ENCODE peak calls at places on chromosomes 13 and 19, in ten cellular contexts. E is WTC11, X is NB4, R is SK-N-SH, M is A549, F is K562, D is H1, I is HCT116, C is GM12878, Z is HepG2. J is an unnamed sample.

GRCh38 chr19:1076951-1077350 is 10.0 kb downstream of the ARHGAP45 start:
- DNase-seq in E (no peak), X (peak), R (no peak), M (no peak), F (no peak), D (no peak), I (no peak), C (peak), Z (no peak), J (no peak)

GRCh38 chr19:35507561-35507960 is 5.9 kb downstream of the DMKN start:
- DNase-seq in E (no peak), X (no peak), R (no peak), M (no peak), F (no peak), D (no peak), I (no peak), C (no peak), Z (no peak), J (no peak)

GRCh38 chr19:38898788-38899446 is 501 bp downstream of the SIRT2 start:
- DNase-seq in E (no peak), X (no peak), R (no peak), M (peak), F (no peak), D (no peak), I (no peak), C (no peak), Z (no peak), J (no peak)

GRCh38 chr13:44605275-44605674 is 29.1 kb upstream of the TSC22D1 start:
- DNase-seq in E (no peak), X (no peak), R (no peak), M (no peak), F (no peak), D (no peak), I (no peak), C (no peak), Z (no peak), J (no peak)

GRCh38 chr13:53112522-53112921 is 83.9 kb downstream of the OLFM4 start:
- DNase-seq in E (no peak), X (no peak), R (no peak), M (no peak), F (no peak), D (no peak), I (no peak), C (no peak), Z (no peak), J (no peak)

GRCh38 chr19:42121666-42122069 is 10.6 kb downstream of the POU2F2 start:
- DNase-seq in E (peak), X (peak), R (no peak), M (peak), F (no peak), D (no peak), I (no peak), C (peak), Z (no peak), J (peak)

GRCh38 chr13:41150058-41150457 is 17.5 kb upstream of the KBTBD6 start:
- DNase-seq in E (no peak), X (no peak), R (no peak), M (no peak), F (no peak), D (no peak), I (no peak), C (no peak), Z (no peak), J (no peak)

GRCh38 chr13:43132228-43132627 is 108.8 kb downstream of the DNAJC15 start:
- DNase-seq in E (peak), X (peak), R (no peak), M (peak), F (peak), D (peak), I (peak), C (no peak), Z (peak), J (peak)

GRCh38 chr13:107124129-107124718 is 556.3 kb upstream of the ARGLU1 start:
- DNase-seq in E (no peak), X (peak), R (peak), M (peak), F (no peak), D (no peak), I (no peak), C (no peak), Z (peak), J (peak)

GRCh38 chr19:48997972-48998371 is 4.3 kb downstream of the RUVBL2 start:
- DNase-seq in E (peak), X (peak), R (peak), M (peak), F (peak), D (no peak), I (peak), C (no peak), Z (peak), J (peak)

GRCh38 chr19:17753976-17754375 is 2.7 kb downstream of the FCHO1 start:
- DNase-seq in E (peak), X (no peak), R (no peak), M (no peak), F (no peak), D (no peak), I (no peak), C (no peak), Z (no peak), J (no peak)

GRCh38 chr13:62038214-62038613 is 622.6 kb upstream of the PCDH20 start:
- DNase-seq in E (no peak), X (peak), R (no peak), M (no peak), F (no peak), D (no peak), I (no peak), C (peak), Z (no peak), J (no peak)

GRCh38 chr13:30711837-30712236 is 23.5 kb upstream of the ALOX5AP start:
- DNase-seq in E (no peak), X (no peak), R (no peak), M (no peak), F (no peak), D (no peak), I (no peak), C (no peak), Z (no peak), J (no peak)

GRCh38 chr19:48398329-48399235 is 5.1 kb downstream of the GRIN2D start:
- DNase-seq in E (peak), X (peak), R (peak), M (peak), F (peak), D (peak), I (peak), C (no peak), Z (peak), J (peak)

GRCh38 chr19:782195-783043 is 14.8 kb upstream of the PTBP1 start:
- DNase-seq in E (peak), X (no peak), R (no peak), M (peak), F (no peak), D (peak), I (no peak), C (no peak), Z (peak), J (peak)

GRCh38 chr13:66914155-66914554 is 316.0 kb downstream of the PCDH9 start:
- DNase-seq in E (no peak), X (no peak), R (no peak), M (no peak), F (no peak), D (no peak), I (no peak), C (no peak), Z (no peak), J (no peak)

GRCh38 chr13:74193391-74193790 is 59.2 kb upstream of the KLF12 start:
- DNase-seq in E (no peak), X (no peak), R (no peak), M (no peak), F (no peak), D (no peak), I (no peak), C (no peak), Z (no peak), J (peak)

GRCh38 chr13:43433691-43434121 is 353.1 kb downstream of the ENOX1 start:
- DNase-seq in E (no peak), X (no peak), R (no peak), M (no peak), F (no peak), D (no peak), I (no peak), C (no peak), Z (no peak), J (no peak)

GRCh38 chr13:80931118-80931517 is 590.2 kb upstream of the SPRY2 start:
- DNase-seq in E (no peak), X (no peak), R (no peak), M (no peak), F (no peak), D (no peak), I (no peak), C (no peak), Z (no peak), J (no peak)

GRCh38 chr19:7516281-7516862 is 469 bp downstream of the ZNF358 start:
- DNase-seq in E (no peak), X (no peak), R (no peak), M (no peak), F (no peak), D (no peak), I (no peak), C (no peak), Z (no peak), J (no peak)

GRCh38 chr19:55257461-55258411 is 1.1 kb downstream of the PPP6R1 start:
- DNase-seq in E (no peak), X (peak), R (peak), M (no peak), F (peak), D (no peak), I (no peak), C (no peak), Z (no peak), J (peak)

GRCh38 chr19:53771133-53771532 is 53.0 kb downstream of the NLRP12 start:
- DNase-seq in E (no peak), X (no peak), R (no peak), M (no peak), F (no peak), D (no peak), I (no peak), C (no peak), Z (no peak), J (no peak)

GRCh38 chr13:40389081-40389641 is 277.3 kb downstream of the FOXO1 start:
- DNase-seq in E (no peak), X (peak), R (no peak), M (no peak), F (no peak), D (no peak), I (no peak), C (peak), Z (no peak), J (no peak)

GRCh38 chr13:49616688-49617065 is 11.6 kb upstream of the ARL11 start:
- DNase-seq in E (no peak), X (no peak), R (no peak), M (no peak), F (no peak), D (no peak), I (no peak), C (no peak), Z (no peak), J (no peak)

DNA sequence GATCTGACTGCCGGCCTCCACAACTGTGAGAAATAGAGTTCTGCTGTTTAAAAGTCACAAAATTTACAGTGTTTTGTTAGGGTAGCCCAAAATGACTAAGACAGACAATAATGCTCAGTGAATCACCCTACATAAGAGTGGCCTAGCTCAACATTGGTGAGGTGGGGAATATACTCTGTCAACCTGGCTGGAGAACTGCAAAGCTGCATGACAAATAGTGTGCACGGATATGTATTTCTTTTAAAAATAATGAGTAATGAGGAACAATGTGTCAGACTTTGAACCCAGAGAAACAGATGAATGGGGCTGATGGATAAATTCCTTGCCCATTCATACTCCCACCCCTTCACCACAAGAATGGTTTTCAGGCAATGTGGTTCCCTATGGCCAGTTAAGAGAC is 372.4 kb downstream of the SUCLA2 start:
- DNase-seq in E (no peak), X (no peak), R (no peak), M (no peak), F (no peak), D (no peak), I (no peak), C (no peak), Z (no peak), J (no peak)
- TF ChIP-seq MAX in E (no peak), X (no peak), R (no peak), M (no peak), F (no peak), D (no peak), I (no peak), C (no peak), Z (no peak), J (no peak)

DNA sequence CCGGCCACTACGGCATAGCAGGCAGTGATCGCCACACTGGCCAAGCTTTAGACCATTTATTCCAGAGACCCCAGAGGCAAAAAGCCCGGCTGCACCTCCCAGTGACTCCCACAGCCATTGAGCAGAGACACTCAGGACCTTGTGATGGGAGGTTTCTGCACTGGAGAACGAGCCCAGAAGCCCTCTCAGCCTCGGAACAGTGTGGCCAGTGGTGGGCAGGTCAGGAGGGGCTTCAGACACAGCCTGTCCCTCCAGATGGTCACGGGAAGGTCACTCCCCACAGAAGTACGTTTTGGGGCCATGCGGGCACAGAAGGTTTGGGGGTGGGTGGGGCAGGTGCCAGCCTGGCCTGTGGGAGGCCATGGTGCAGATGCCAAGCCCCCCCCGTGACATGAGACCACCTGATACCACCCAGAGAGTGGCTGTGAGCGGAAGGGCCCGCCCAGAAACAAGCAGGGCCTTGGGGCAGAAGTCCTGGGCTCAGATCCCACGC is 625 bp upstream of the F10 start:
- DNase-seq in E (no peak), X (no peak), R (peak), M (no peak), F (no peak), D (no peak), I (no peak), C (no peak), Z (no peak), J (no peak)
- TF ChIP-seq MAX in E (no peak), X (no peak), R (no peak), M (no peak), F (no peak), D (no peak), I (no peak), C (no peak), Z (no peak), J (no peak)

DNA sequence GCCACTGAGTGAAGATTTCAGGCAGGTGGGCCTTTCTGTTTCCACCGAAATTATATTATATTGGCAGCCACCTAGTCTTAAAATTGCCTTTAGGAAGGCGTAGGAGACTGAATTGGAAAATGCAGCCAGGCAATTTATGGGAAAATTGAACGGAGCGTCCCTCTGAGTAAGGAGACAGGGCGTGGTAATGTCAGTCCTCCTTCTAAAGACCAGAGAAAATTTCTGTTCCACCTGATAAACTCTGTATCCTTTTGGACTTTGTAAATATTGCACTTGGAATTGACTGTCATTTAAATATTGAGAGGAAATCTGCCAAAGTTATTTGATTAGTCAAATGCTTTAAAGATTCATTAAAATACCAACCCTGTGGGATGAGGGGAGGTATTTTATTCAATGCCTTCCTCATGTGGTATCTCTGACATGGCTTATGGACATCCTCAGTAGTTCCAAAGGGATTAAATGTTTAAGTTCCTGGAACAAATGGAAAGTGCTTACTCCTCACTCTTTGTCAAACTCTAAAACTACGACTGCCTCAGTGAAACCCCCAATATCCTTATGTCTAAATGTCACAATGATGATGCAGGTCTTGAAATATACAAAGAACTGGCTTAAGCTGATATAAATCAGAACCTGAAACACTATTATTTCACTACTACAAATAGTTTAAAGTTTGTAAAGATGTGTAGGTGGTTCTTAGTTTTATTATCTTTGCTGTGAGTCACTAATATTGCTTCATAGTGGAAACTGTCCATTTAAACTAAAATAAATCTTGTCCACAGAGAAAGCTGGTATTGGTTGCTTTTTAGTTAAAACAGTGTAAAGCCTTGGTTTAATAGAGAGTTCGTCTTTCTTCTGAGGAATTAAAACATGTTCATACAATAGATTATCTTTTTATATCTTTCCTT is 203.2 kb downstream of the FGF14 start:
- DNase-seq in E (no peak), X (no peak), R (no peak), M (no peak), F (no peak), D (no peak), I (no peak), C (no peak), Z (no peak), J (no peak)
- TF ChIP-seq MAX in E (no peak), X (no peak), R (no peak), M (no peak), F (no peak), D (no peak), I (no peak), C (no peak), Z (no peak), J (no peak)

DNA sequence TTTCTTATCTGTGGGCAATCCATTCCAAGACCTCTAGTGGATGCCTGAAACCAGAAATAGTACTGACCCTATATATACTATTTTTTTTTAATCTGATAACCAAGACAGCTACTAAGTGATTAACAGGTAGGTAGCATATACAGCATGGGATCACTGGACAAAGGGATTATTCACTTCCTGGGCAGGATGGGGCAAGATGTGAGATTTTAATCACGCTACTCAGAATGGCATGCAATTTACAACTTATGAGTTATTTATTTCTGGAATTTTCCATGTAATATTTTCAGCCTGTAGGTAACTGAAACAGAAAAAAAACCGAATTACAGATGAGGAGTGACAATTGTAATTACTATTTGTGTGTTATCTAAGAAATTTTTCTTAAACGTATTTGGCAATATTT is 41.2 kb downstream of the ZIC2 start:
- DNase-seq in E (no peak), X (no peak), R (no peak), M (no peak), F (no peak), D (no peak), I (no peak), C (no peak), Z (no peak), J (no peak)
- TF ChIP-seq MAX in E (no peak), X (no peak), R (no peak), M (no peak), F (no peak), D (no peak), I (no peak), C (no peak), Z (no peak), J (no peak)

DNA sequence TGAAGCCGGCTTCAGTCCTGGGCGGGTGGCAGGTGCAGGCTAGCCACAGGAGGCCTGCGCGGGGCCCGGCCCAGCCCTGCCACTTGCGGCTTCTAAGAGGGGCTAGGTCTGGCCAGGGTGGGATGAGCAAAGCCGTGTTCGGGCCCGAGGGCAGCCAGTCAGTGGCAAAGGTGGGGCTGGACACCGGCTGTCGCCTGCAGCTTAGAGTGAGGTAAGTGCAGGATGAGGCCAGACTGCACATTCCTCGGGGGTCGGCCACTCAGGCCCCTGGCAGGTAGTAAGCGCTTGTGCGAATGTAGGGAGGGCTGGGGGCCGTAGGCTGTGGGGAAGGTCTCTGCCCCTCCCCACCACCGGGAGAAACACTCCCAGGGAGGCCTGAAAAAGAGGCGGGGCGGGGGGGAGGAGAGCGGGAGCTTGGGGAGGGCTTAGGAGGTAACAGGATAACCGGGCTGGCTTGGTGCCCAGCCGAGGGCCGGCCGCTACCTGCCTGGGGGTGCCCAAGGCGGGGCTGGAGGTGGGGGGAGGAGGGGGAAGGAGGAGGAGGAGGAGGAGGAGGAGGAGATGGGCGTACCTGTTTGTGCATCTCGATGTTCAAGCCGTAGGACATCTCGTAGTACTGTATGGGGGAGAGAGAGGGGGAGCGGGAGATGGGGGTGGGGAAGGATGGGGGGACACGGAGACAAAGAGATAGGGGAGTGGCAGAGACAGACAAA is 6.4 kb downstream of the TLE5 start:
- DNase-seq in E (peak), X (no peak), R (no peak), M (peak), F (no peak), D (no peak), I (peak), C (no peak), Z (no peak), J (no peak)
- TF ChIP-seq MAX in E (no peak), X (no peak), R (no peak), M (peak), F (no peak), D (no peak), I (no peak), C (no peak), Z (no peak), J (no peak)

GRCh38 chr19:50406156-50406820 is 12.4 kb upstream of the SPIB start:
- DNase-seq in E (no peak), X (no peak), R (no peak), M (no peak), F (no peak), D (no peak), I (no peak), C (no peak), Z (no peak), J (no peak)
- TF ChIP-seq MAX in E (no peak), X (no peak), R (no peak), M (no peak), F (no peak), D (no peak), I (no peak), C (no peak), Z (no peak), J (no peak)

J was measured in endothelial cell of umbilical vein.